ENCODE peak calls at places on chromosome 18, in five cellular contexts. I, N, X, C and Q are unnamed samples.

GRCh38 chr18:21439453-21439852 is 161.1 kb downstream of the ESCO1 start:
- DNase-seq in I (no peak), N (no peak), X (no peak), C (peak), Q (no peak)

GRCh38 chr18:48022531-48023330 is 92.3 kb upstream of the SMAD2 start:
- DNase-seq in I (peak), N (peak), X (peak), C (peak), Q (no peak)

GRCh38 chr18:44778788-44779187 is 98.1 kb downstream of the SETBP1 start:
- DNase-seq in I (no peak), N (no peak), X (no peak), C (no peak), Q (no peak)

GRCh38 chr18:73741946-73742345 is 405.7 kb downstream of the FBXO15 start:
- DNase-seq in I (no peak), N (no peak), X (no peak), C (no peak), Q (no peak)

GRCh38 chr18:49865401-49865800 is 52.1 kb upstream of the ACAA2 start:
- DNase-seq in I (no peak), N (no peak), X (no peak), C (no peak), Q (peak)

GRCh38 chr18:41660654-41661053 is 294.4 kb upstream of the PIK3C3 start:
- DNase-seq in I (no peak), N (no peak), X (no peak), C (no peak), Q (no peak)

GRCh38 chr18:32775628-32776027 is 2.8 kb upstream of the KLHL14 start:
- DNase-seq in I (no peak), N (no peak), X (no peak), C (no peak), Q (no peak)

GRCh38 chr18:44946529-44947113 is 265.9 kb downstream of the SETBP1 start:
- DNase-seq in I (no peak), N (no peak), X (no peak), C (no peak), Q (no peak)

GRCh38 chr18:24170389-24170788 is 31.5 kb downstream of the CABYR start:
- DNase-seq in I (no peak), N (no peak), X (no peak), C (no peak), Q (no peak)